ENCODE peak calls at places on chromosomes 13 and 19, in ten cellular contexts. P is activated CD4-positive, alpha-beta memory T cell treated with anti-CD3 and anti-CD28 coated beads, Interleukin-2, amount 10 ng/mL, durations not matched to agents 7 days and 5 days; N is stimulated activated CD4-positive, alpha-beta T cell treated with anti-CD3 and anti-CD28 coated beads, TNF-alpha, amount 100 ng/mL, for 48 hours; K is right cardiac atrium; D is NCI-H2029; I is cardiac muscle cell; R is mesothelial cell of epicardium; L is nucleus accumbens; G is stimulated activated CD8-positive, alpha-beta memory T cell treated with anti-CD3 and anti-CD28 coated beads, Interleukin-2, amount 100 ng/mL, for 1 hour; X is activated T-cell treated with anti-CD3 and anti-CD28 coated beads for 1 hour. A is an unnamed sample.

GRCh38 chr19:50664204-50664603 is 15.0 kb downstream of the C19orf81 start:
- DNase-seq in P (no peak), N (no peak), K (no peak), D (no peak), I (no peak), R (no peak), L (no peak), G (no peak), X (no peak), A (no peak)

GRCh38 chr19:48859711-48860572 is 8.5 kb downstream of the PLEKHA4 start:
- DNase-seq in P (no peak), N (no peak), K (no peak), D (no peak), I (no peak), R (no peak), L (no peak), G (no peak), X (no peak), A (no peak)

GRCh38 chr13:40235160-40235796 is 431.2 kb downstream of the FOXO1 start:
- DNase-seq in P (no peak), N (no peak), K (no peak), D (no peak), I (no peak), R (no peak), L (no peak), G (no peak), X (no peak), A (no peak)

GRCh38 chr13:111977184-111977516 is 89.8 kb upstream of the SOX1 start:
- DNase-seq in P (no peak), N (no peak), K (no peak), D (no peak), I (no peak), R (no peak), L (no peak), G (no peak), X (no peak), A (no peak)

GRCh38 chr19:31415322-31415721 is 66.1 kb upstream of the TSHZ3 start:
- DNase-seq in P (no peak), N (no peak), K (no peak), D (no peak), I (no peak), R (no peak), L (no peak), G (no peak), X (no peak), A (no peak)

GRCh38 chr13:75416327-75417005 is 65.5 kb downstream of the TBC1D4 start:
- DNase-seq in P (no peak), N (no peak), K (no peak), D (no peak), I (no peak), R (no peak), L (no peak), G (no peak), X (no peak), A (no peak)

GRCh38 chr19:44401108-44401786 is at the start of gene ZNF285:
- DNase-seq in P (peak), N (peak), K (peak), D (no peak), I (peak), R (peak), L (no peak), G (peak), X (peak), A (peak)

GRCh38 chr13:39397866-39398265 is 205.1 kb downstream of the LHFPL6 start:
- DNase-seq in P (no peak), N (no peak), K (peak), D (no peak), I (no peak), R (no peak), L (no peak), G (no peak), X (no peak), A (no peak)

GRCh38 chr19:15115080-15115479 is 7.9 kb downstream of the SYDE1 start:
- DNase-seq in P (no peak), N (no peak), K (peak), D (no peak), I (peak), R (no peak), L (no peak), G (no peak), X (no peak), A (no peak)

GRCh38 chr19:10420444-10421239 is at the start of gene PDE4A:
- DNase-seq in P (peak), N (no peak), K (no peak), D (no peak), I (peak), R (no peak), L (peak), G (no peak), X (no peak), A (no peak)

GRCh38 chr19:23698711-23699520 is 11.9 kb upstream of the ZNF675 start:
- DNase-seq in P (no peak), N (no peak), K (no peak), D (peak), I (no peak), R (peak), L (no peak), G (no peak), X (no peak), A (no peak)

GRCh38 chr13:79481685-79482052 is 714 bp downstream of the NDFIP2 start:
- DNase-seq in P (peak), N (peak), K (peak), D (no peak), I (no peak), R (no peak), L (no peak), G (peak), X (peak), A (no peak)